ENCODE peak calls at places on chromosomes 1 and 21, in seven cellular contexts. E is sigmoid colon, D is HCT116, Y is endothelial cell of umbilical vein, W is H1, F is suprapubic skin, P is K562. C is an unnamed sample.

GRCh38 chr1:108913105-108913948 is 36.5 kb downstream of the GPSM2 start:
- DNase-seq in Y (peak; percentile 91), E (no peak), D (no peak), W (no peak), F (no peak), P (peak; percentile 82), C (no peak)

GRCh38 chr1:84691139-84691783 is 1.0 kb upstream of the SSX2IP start:
- DNase-seq in Y (peak; percentile 5), W (no peak), E (no peak), P (no peak), F (no peak), D (no peak), C (no peak)

GRCh38 chr21:29342394-29342957 is 43.8 kb downstream of the BACH1 start:
- DNase-seq in W (no peak), E (peak; percentile 82), F (no peak), Y (peak; percentile 91), D (no peak), P (no peak), C (no peak)

GRCh38 chr1:205477759-205478247 is 22.0 kb upstream of the BLACAT1 start:
- DNase-seq in P (no peak), W (no peak), E (no peak), Y (no peak), D (peak; percentile 59), F (no peak), C (peak; percentile 84)

GRCh38 chr1:55063562-55063942 is 24.2 kb downstream of the PCSK9 start:
- DNase-seq in Y (no peak), F (no peak), D (no peak), W (no peak), E (no peak), P (no peak), C (peak; percentile 39)

GRCh38 chr1:221431068-221431651 is 310.7 kb downstream of the DUSP10 start:
- DNase-seq in W (no peak), D (no peak), E (no peak), P (no peak), F (no peak), Y (peak; percentile 49), C (no peak)

GRCh38 chr1:226360106-226360746 is 47.7 kb downstream of the PARP1 start:
- DNase-seq in P (no peak), F (no peak), D (no peak), Y (no peak), W (no peak), E (no peak), C (no peak)

GRCh38 chr1:54811739-54812655 is 10.9 kb upstream of the TTC22 start:
- DNase-seq in P (no peak), Y (no peak), W (no peak), F (peak; percentile 53), E (no peak), D (no peak), C (no peak)

GRCh38 chr1:196733091-196733970 is 41.3 kb upstream of the CFHR3 start:
- DNase-seq in D (no peak), W (no peak), Y (no peak), P (no peak), E (no peak), F (no peak), C (no peak)

GRCh38 chr1:28897789-28898188 is 16.6 kb upstream of the EPB41 start:
- DNase-seq in E (no peak), D (no peak), W (no peak), Y (no peak), F (no peak), P (no peak), C (no peak)

GRCh38 chr21:46069166-46069565 is 28.7 kb upstream of the COL6A2 start:
- DNase-seq in D (no peak), E (no peak), W (no peak), F (no peak), Y (no peak), P (no peak), C (no peak)

GRCh38 chr1:15807121-15807520 is 328 bp downstream of the UQCRHL start:
- DNase-seq in W (no peak), D (no peak), P (no peak), Y (no peak), F (no peak), E (no peak), C (no peak)

GRCh38 chr1:2533356-2533755 is 3.3 kb upstream of the HES5 start:
- DNase-seq in E (no peak), W (no peak), D (no peak), Y (no peak), F (no peak), P (no peak), C (no peak)

GRCh38 chr1:56148466-56149193 is 430.7 kb downstream of the PLPP3 start:
- DNase-seq in F (no peak), Y (peak; percentile 75), D (no peak), W (no peak), P (no peak), E (no peak), C (no peak)

GRCh38 chr21:34074283-34075098 is 1.1 kb downstream of the MRPS6 start:
- DNase-seq in W (no peak), P (no peak), Y (peak; percentile 24), E (no peak), F (no peak), D (no peak), C (no peak)

GRCh38 chr21:34073032-34073748 is at the start of the genes MRPS6 and SLC5A3:
- DNase-seq in F (peak; percentile 88), Y (peak; percentile 81), E (peak; percentile 91), P (peak; percentile 91), W (peak; percentile 67), D (peak; percentile 54), C (peak; percentile 79)

GRCh38 chr21:34073749-34074282 is 438 bp downstream of the MRPS6 start:
- DNase-seq in P (peak; percentile 75), D (no peak), E (peak; percentile 64), Y (peak; percentile 10), W (no peak), F (no peak), C (peak; percentile 13)

GRCh38 chr21:34072145-34073031 is 990 bp upstream of the MRPS6 start:
- DNase-seq in E (peak; percentile 79), Y (no peak), D (no peak), F (no peak), P (no peak), W (no peak), C (peak; percentile 24)

GRCh38 chr21:34071683-34072082 is 1.7 kb upstream of the MRPS6 start:
- DNase-seq in Y (no peak), F (no peak), E (no peak), P (no peak), W (no peak), D (no peak), C (no peak)
- H3K4me3 ChIP-seq in Y (no peak overlapping the region), F (no peak overlapping the region), E (no peak overlapping the region), P (no peak overlapping the region), W (no peak overlapping the region), D (no peak overlapping the region), C (no peak overlapping the region)

DNA sequence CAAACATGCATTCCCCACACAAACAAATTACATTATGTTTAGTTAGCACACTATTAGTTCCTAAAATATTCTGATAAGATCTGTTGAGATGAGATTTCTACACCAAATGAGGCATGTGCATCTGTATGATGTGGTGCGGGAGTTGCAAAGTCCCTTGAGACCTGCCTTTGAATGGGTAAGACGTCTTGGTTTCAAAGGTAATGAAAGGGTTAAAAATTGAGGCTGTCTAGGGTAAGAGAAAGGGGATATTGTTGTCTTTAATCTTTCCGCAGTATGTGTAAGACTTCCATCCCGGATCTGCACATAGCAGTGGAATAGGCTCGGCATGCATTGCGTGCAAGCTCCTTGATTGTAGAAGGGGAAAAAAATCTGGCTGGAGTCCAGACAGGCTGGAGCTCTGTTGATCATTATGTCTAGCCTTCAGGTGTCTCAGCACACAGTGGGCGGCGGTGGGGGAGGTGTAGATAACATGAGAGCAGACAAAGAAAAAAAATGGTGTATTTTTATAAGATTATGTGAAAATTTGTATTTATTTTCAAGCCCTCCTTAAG is 296.6 kb downstream of the PTPRC start:
- DNase-seq in W (no peak), P (no peak), Y (peak; percentile 98), F (peak; percentile 80), D (peak; percentile 98), E (peak; percentile 74), C (peak; percentile 14)
- TF ChIP-seq POLR2AphosphoS5 in W (no peak), P (no peak), Y (peak; percentile 93), F (no peak), D (peak; percentile 79), E (no peak), C (no peak)

GRCh38 chr1:20466231-20466630 is 19.8 kb downstream of the CAMK2N1 start:
- DNase-seq in P (no peak), D (no peak), W (no peak), E (no peak), F (no peak), Y (no peak), C (no peak)

GRCh38 chr1:20472121-20472520 is 13.9 kb downstream of the CAMK2N1 start:
- DNase-seq in W (no peak), D (no peak), P (no peak), Y (no peak), F (no peak), E (no peak), C (no peak)

GRCh38 chr1:20470174-20470573 is 15.8 kb downstream of the CAMK2N1 start:
- DNase-seq in F (no peak), P (no peak), W (no peak), D (no peak), E (no peak), Y (peak; percentile 34), C (no peak)

GRCh38 chr1:20472860-20473711 is 12.9 kb downstream of the CAMK2N1 start:
- DNase-seq in F (no peak), W (no peak), E (peak; percentile 80), D (no peak), Y (peak; percentile 62), P (peak; percentile 92), C (no peak)

DNA sequence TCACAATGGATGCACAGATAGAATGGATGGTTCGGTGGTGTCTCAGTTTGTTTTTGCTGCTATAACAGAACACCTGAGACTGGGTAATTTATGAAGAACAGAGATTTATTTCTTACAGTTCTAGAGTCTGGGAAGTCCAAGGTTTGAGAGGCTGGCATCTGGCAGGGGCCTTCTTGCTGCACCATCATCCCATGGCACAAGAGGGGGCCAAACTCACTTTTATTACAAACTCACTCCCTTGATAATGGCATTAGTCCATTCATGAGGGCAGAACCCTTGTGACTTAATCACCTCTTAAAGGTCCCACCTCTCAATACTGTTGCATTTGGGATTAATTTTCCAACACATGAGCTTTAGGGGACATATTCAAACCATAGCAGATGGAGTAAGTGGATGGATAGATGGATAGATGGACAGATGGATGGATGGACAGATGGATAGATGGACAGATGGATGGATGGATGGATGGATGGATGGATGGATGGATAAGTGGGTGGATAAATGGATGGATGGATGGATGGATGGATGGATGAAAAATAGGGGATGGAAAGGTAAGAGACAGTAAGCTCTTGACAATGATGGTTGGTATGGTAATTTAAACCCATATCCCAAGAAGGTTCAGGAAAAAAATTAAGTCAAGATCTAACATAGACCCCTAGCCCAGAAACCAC is 16.5 kb downstream of the CAMK2N1 start:
- DNase-seq in D (no peak), P (no peak), F (no peak), E (no peak), W (no peak), Y (no peak), C (no peak)
- H3K4me1 ChIP-seq in D (peaks cover 2% of the 10 kb centered on the region), P (peaks cover 5% of the 10 kb centered on the region), F (no peaks in the 10 kb centered on the region), E (peaks cover 5% of the 10 kb centered on the region), W (no peaks in the 10 kb centered on the region), Y (no peaks in the 10 kb centered on the region), C (no peaks in the 10 kb centered on the region)

GRCh38 chr1:4664601-4665000 is 10.2 kb downstream of the AJAP1 start:
- DNase-seq in Y (no peak), P (no peak), E (no peak), F (no peak), D (no peak), W (no peak), C (no peak)
- H3K4me3 ChIP-seq in Y (no peak overlapping the region), P (no peak overlapping the region), E (no peak overlapping the region), F (no peak overlapping the region), D (no peak overlapping the region), W (no peak overlapping the region), C (no peak overlapping the region)

C was measured in prostate gland.